ENCODE peak calls at places on chromosomes 3 and 15, in nine cellular contexts. P is activated CD4-positive, CD25-positive, alpha-beta regulatory T cell; R is right lobe of liver; L is iris pigment epithelial cell; B is PC-3; E is hippocampal formation; O is tibial nerve; M is left cardiac atrium; Z is activated gamma-delta T cell treated with Interleukin-2 at 50 U/mL for 16 hours. W is an unnamed sample.

GRCh38 chr3:179544981-179545645 is 17.6 kb upstream of the ACTL6A start:
- DNase-seq in P (no peak), R (no peak), L (peak), B (peak), E (no peak), O (no peak), M (no peak), Z (no peak), W (no peak)

GRCh38 chr3:43378066-43378935 is 92.0 kb downstream of the SNRK start:
- DNase-seq in P (peak), R (no peak), L (peak), B (peak), E (no peak), O (no peak), M (no peak), Z (peak), W (peak)

GRCh38 chr15:86336051-86336788 is 256.5 kb downstream of the AGBL1 start:
- DNase-seq in P (no peak), R (no peak), L (no peak), B (peak), E (no peak), O (no peak), M (no peak), Z (no peak), W (no peak)

GRCh38 chr3:183824761-183825379 is 507 bp downstream of the MAP6D1 start:
- DNase-seq in P (no peak), R (no peak), L (no peak), B (peak), E (no peak), O (no peak), M (no peak), Z (no peak), W (no peak)

GRCh38 chr3:94336076-94336741 is 273.3 kb downstream of the NSUN3 start:
- DNase-seq in P (no peak), R (no peak), L (peak), B (peak), E (peak), O (no peak), M (no peak), Z (no peak), W (no peak)

GRCh38 chr3:191141728-191142127 is 57.3 kb upstream of the OSTN start:
- DNase-seq in P (no peak), R (no peak), L (peak), B (peak), E (no peak), O (no peak), M (no peak), Z (no peak), W (no peak)

GRCh38 chr15:82106671-82107070 is 60.9 kb upstream of the MEX3B start:
- DNase-seq in P (no peak), R (no peak), L (no peak), B (peak), E (no peak), O (no peak), M (no peak), Z (no peak), W (no peak)

GRCh38 chr3:197667968-197668367 is 68.7 kb downstream of the RUBCN start:
- DNase-seq in P (no peak), R (no peak), L (no peak), B (peak), E (no peak), O (no peak), M (no peak), Z (no peak), W (no peak)

GRCh38 chr15:74025436-74025835 is 30.9 kb downstream of the PML start:
- DNase-seq in P (no peak), R (no peak), L (peak), B (no peak), E (no peak), O (no peak), M (no peak), Z (no peak), W (no peak)

GRCh38 chr15:40338041-40338657 is 2.6 kb downstream of the CCDC9B start:
- DNase-seq in P (peak), R (no peak), L (peak), B (peak), E (no peak), O (no peak), M (peak), Z (peak), W (peak)

GRCh38 chr15:52529289-52529929 is 729 bp upstream of the MYO5A start:
- DNase-seq in P (no peak), R (no peak), L (no peak), B (no peak), E (no peak), O (no peak), M (no peak), Z (peak), W (peak)

GRCh38 chr3:20773320-20773984 is 587.4 kb upstream of the SGO1 start:
- DNase-seq in P (no peak), R (no peak), L (no peak), B (no peak), E (no peak), O (no peak), M (no peak), Z (no peak), W (no peak)

GRCh38 chr3:166613365-166613764 is 766.7 kb downstream of the ZBBX start:
- DNase-seq in P (no peak), R (no peak), L (no peak), B (no peak), E (no peak), O (no peak), M (no peak), Z (no peak), W (no peak)

GRCh38 chr3:122987726-122988319 is 39.7 kb downstream of the SEMA5B start:
- DNase-seq in P (no peak), R (no peak), L (no peak), B (no peak), E (no peak), O (no peak), M (no peak), Z (no peak), W (no peak)

GRCh38 chr3:38608961-38609360 is 40.5 kb downstream of the SCN5A start:
- DNase-seq in P (no peak), R (no peak), L (no peak), B (no peak), E (no peak), O (no peak), M (no peak), Z (no peak), W (no peak)

GRCh38 chr15:96207377-96208006 is 123.0 kb upstream of the NR2F2 start:
- DNase-seq in P (no peak), R (no peak), L (peak), B (no peak), E (no peak), O (no peak), M (no peak), Z (no peak), W (no peak)

GRCh38 chr15:76904461-76905012 is 603 bp downstream of the SCAPER start:
- DNase-seq in P (no peak), R (no peak), L (peak), B (peak), E (no peak), O (peak), M (no peak), Z (peak), W (peak)

GRCh38 chr15:41683955-41684354 is 23.8 kb downstream of the MGA start:
- DNase-seq in P (no peak), R (no peak), L (no peak), B (no peak), E (no peak), O (no peak), M (no peak), Z (no peak), W (no peak)

GRCh38 chr3:127161236-127161635 is 31.7 kb upstream of the PRR23E start:
- DNase-seq in P (no peak), R (peak), L (no peak), B (no peak), E (no peak), O (no peak), M (no peak), Z (no peak), W (no peak)

GRCh38 chr3:169668081-169668956 is 4.8 kb upstream of the MECOM start:
- DNase-seq in P (no peak), R (peak), L (peak), B (peak), E (no peak), O (no peak), M (peak), Z (no peak), W (no peak)

GRCh38 chr3:126528419-126528799 is 4.5 kb downstream of the CHST13 start:
- DNase-seq in P (no peak), R (peak), L (no peak), B (no peak), E (no peak), O (no peak), M (peak), Z (no peak), W (no peak)

GRCh38 chr3:147797095-147797494 is 387.9 kb downstream of the ZIC1 start:
- DNase-seq in P (no peak), R (no peak), L (no peak), B (no peak), E (no peak), O (no peak), M (no peak), Z (no peak), W (no peak)

GRCh38 chr15:30973379-30973778 is 18.0 kb downstream of the MTMR10 start:
- DNase-seq in P (no peak), R (no peak), L (no peak), B (no peak), E (peak), O (no peak), M (no peak), Z (no peak), W (no peak)

GRCh38 chr15:64521726-64522164 is 61.4 kb downstream of the ZNF609 start:
- DNase-seq in P (no peak), R (no peak), L (peak), B (peak), E (peak), O (no peak), M (peak), Z (no peak), W (no peak)

GRCh38 chr3:186700267-186700666 is 16.9 kb upstream of the KNG1 start:
- DNase-seq in P (no peak), R (no peak), L (no peak), B (peak), E (no peak), O (no peak), M (no peak), Z (no peak), W (no peak)

GRCh38 chr3:112333386-112334334 is 704 bp downstream of the CD200 start:
- DNase-seq in P (no peak), R (no peak), L (peak), B (no peak), E (peak), O (no peak), M (peak), Z (no peak), W (peak)

GRCh38 chr3:33299395-33300081 is 22.3 kb downstream of the FBXL2 start:
- DNase-seq in P (no peak), R (no peak), L (peak), B (peak), E (no peak), O (no peak), M (no peak), Z (no peak), W (no peak)

GRCh38 chr15:101045236-101045646 is 126.1 kb downstream of the LRRK1 start:
- DNase-seq in P (no peak), R (peak), L (peak), B (no peak), E (no peak), O (no peak), M (no peak), Z (no peak), W (no peak)

GRCh38 chr15:68843425-68844311 is 23.0 kb upstream of the ANP32A start:
- DNase-seq in P (no peak), R (no peak), L (peak), B (peak), E (no peak), O (no peak), M (no peak), Z (peak), W (no peak)

GRCh38 chr3:102105113-102105642 is 255.9 kb downstream of the NFKBIZ start:
- DNase-seq in P (no peak), R (no peak), L (no peak), B (no peak), E (no peak), O (no peak), M (no peak), Z (no peak), W (no peak)

GRCh38 chr3:99960941-99961340 is 143.3 kb downstream of the CMSS1 start:
- DNase-seq in P (no peak), R (no peak), L (no peak), B (no peak), E (no peak), O (no peak), M (no peak), Z (no peak), W (no peak)

GRCh38 chr3:150488867-150489266 is 57.4 kb downstream of the SERP1 start:
- DNase-seq in P (no peak), R (no peak), L (no peak), B (no peak), E (no peak), O (no peak), M (no peak), Z (no peak), W (no peak)

GRCh38 chr15:90955911-90956310 is 1.2 kb downstream of the RCCD1 start:
- DNase-seq in P (no peak), R (no peak), L (no peak), B (peak), E (no peak), O (no peak), M (no peak), Z (no peak), W (no peak)

W was measured in activated T-helper 2 cell treated with anti-CD3 and anti-CD28 coated beads, Interferon-gamma antibody, Interleukin-2, Interleukin-4, amounts not matched to agents 10 μg/mL and 5 μg/mL and 100 μg/mL, durations not matched to agents 14 hours and 24 hours and 36 hours.